ENCODE peak calls at places on chromosome 20, in seven cellular contexts. V is psoas muscle, L is PC-3, R is left ventricle myocardium inferior, Q is neural progenitor cell, E is endothelial cell, M is esophagus squamous epithelium. H is an unnamed sample.

GRCh38 chr20:2337142-2337541 is 41.3 kb downstream of the TGM3 start:
- DNase-seq in V (no peak), L (no peak), R (no peak), Q (no peak), E (no peak), M (no peak), H (no peak)

GRCh38 chr20:62477669-62478450 is 2.1 kb upstream of the GATA5 start:
- DNase-seq in V (no peak), L (no peak), R (no peak), Q (peak; percentile 74), E (no peak), M (no peak), H (no peak)

GRCh38 chr20:542777-543368 is 717 bp downstream of the CSNK2A1 start:
- DNase-seq in V (no peak), L (no peak), R (no peak), Q (peak; percentile 39), E (no peak), M (no peak), H (no peak)

GRCh38 chr20:32356935-32357868 is 929 bp upstream of the ASXL1 start:
- DNase-seq in V (no peak), L (peak; percentile 46), R (no peak), Q (no peak), E (no peak), M (no peak), H (peak; percentile 45)

GRCh38 chr20:64188682-64189529 is 24.7 kb downstream of the MYT1 start:
- DNase-seq in V (no peak), L (peak; percentile 31), R (no peak), Q (peak; percentile 74), E (peak; percentile 35), M (no peak), H (peak; percentile 21)

GRCh38 chr20:23399568-23400241 is 21.6 kb downstream of the NAPB start:
- DNase-seq in V (no peak), L (peak; percentile 15), R (no peak), Q (no peak), E (no peak), M (no peak), H (no peak)

GRCh38 chr20:24587384-24588046 is 118.1 kb downstream of the SYNDIG1 start:
- DNase-seq in V (no peak), L (no peak), R (no peak), Q (no peak), E (no peak), M (no peak), H (no peak)

GRCh38 chr20:61185841-61186601 is 66.0 kb upstream of the CDH4 start:
- DNase-seq in V (no peak), L (peak; percentile 35), R (no peak), Q (no peak), E (no peak), M (no peak), H (peak; percentile 82)

GRCh38 chr20:24678351-24679106 is 209.1 kb downstream of the SYNDIG1 start:
- DNase-seq in V (no peak), L (no peak), R (no peak), Q (no peak), E (no peak), M (no peak), H (no peak)

GRCh38 chr20:47677314-47678129 is 107.8 kb downstream of the SULF2 start:
- DNase-seq in V (no peak), L (peak; percentile 77), R (peak; percentile 38), Q (peak; percentile 75), E (peak; percentile 74), M (no peak), H (peak; percentile 60)

GRCh38 chr20:60465993-60466682 is 507.9 kb downstream of the CDH26 start:
- DNase-seq in V (no peak), L (no peak), R (no peak), Q (no peak), E (no peak), M (no peak), H (no peak)

GRCh38 chr20:23449400-23449799 is 3.3 kb downstream of the CST11 start:
- DNase-seq in V (no peak), L (no peak), R (no peak), Q (no peak), E (no peak), M (no peak), H (no peak)

GRCh38 chr20:46523696-46524328 is 10.5 kb upstream of the ZNF334 start:
- DNase-seq in V (no peak), L (peak; percentile 32), R (no peak), Q (peak; percentile 62), E (no peak), M (no peak), H (peak; percentile 28)

GRCh38 chr20:41161886-41162285 is 24.5 kb downstream of the PLCG1 start:
- DNase-seq in V (no peak), L (no peak), R (no peak), Q (no peak), E (no peak), M (no peak), H (no peak)

GRCh38 chr20:62951896-62952372 is 575 bp upstream of the SLC17A9 start:
- DNase-seq in V (no peak), L (no peak), R (no peak), Q (no peak), E (no peak), M (no peak), H (no peak)

GRCh38 chr20:53077373-53078205 is 105.4 kb downstream of the TSHZ2 start:
- DNase-seq in V (peak; percentile 32), L (peak; percentile 17), R (no peak), Q (no peak), E (no peak), M (no peak), H (peak; percentile 43)

GRCh38 chr20:642398-643174 is 10.4 kb downstream of the SRXN1 start:
- DNase-seq in V (no peak), L (no peak), R (peak; percentile 49), Q (peak; percentile 67), E (peak; percentile 31), M (no peak), H (no peak)

GRCh38 chr20:46108435-46108841 is 9.7 kb upstream of the CD40 start:
- DNase-seq in V (no peak), L (no peak), R (no peak), Q (no peak), E (no peak), M (no peak), H (no peak)

GRCh38 chr20:20083796-20084195 is 31.5 kb downstream of the CFAP61 start:
- DNase-seq in V (no peak), L (peak; percentile 64), R (no peak), Q (peak; percentile 58), E (no peak), M (no peak), H (peak; percentile 56)

GRCh38 chr20:7879883-7880282 is 60.4 kb downstream of the HAO1 start:
- DNase-seq in V (no peak), L (peak; percentile 90), R (no peak), Q (no peak), E (no peak), M (no peak), H (peak; percentile 14)

GRCh38 chr20:3795511-3796468 is at the start of gene CDC25B:
- DNase-seq in V (peak; percentile 95), L (peak; percentile 96), R (peak; percentile 95), Q (peak; percentile 94), E (peak; percentile 81), M (peak; percentile 75), H (peak; percentile 95)
- TF ChIP-seq CTCF in V (peak; percentile 51), L (peak; percentile 50), R (peak; percentile 63), Q (peak; percentile 48), E (peak; percentile 40), M (peak; percentile 61), H (peak; percentile 45)

GRCh38 chr20:50278684-50279531 is 88.3 kb downstream of the CEBPB start:
- DNase-seq in V (peak; percentile 90), L (no peak), R (peak; percentile 85), Q (no peak), E (no peak), M (no peak), H (peak; percentile 70)
- TF ChIP-seq CTCF in V (peak; percentile 52), L (no peak), R (peak; percentile 56), Q (no peak), E (no peak), M (peak; percentile 53), H (peak; percentile 39)

DNA sequence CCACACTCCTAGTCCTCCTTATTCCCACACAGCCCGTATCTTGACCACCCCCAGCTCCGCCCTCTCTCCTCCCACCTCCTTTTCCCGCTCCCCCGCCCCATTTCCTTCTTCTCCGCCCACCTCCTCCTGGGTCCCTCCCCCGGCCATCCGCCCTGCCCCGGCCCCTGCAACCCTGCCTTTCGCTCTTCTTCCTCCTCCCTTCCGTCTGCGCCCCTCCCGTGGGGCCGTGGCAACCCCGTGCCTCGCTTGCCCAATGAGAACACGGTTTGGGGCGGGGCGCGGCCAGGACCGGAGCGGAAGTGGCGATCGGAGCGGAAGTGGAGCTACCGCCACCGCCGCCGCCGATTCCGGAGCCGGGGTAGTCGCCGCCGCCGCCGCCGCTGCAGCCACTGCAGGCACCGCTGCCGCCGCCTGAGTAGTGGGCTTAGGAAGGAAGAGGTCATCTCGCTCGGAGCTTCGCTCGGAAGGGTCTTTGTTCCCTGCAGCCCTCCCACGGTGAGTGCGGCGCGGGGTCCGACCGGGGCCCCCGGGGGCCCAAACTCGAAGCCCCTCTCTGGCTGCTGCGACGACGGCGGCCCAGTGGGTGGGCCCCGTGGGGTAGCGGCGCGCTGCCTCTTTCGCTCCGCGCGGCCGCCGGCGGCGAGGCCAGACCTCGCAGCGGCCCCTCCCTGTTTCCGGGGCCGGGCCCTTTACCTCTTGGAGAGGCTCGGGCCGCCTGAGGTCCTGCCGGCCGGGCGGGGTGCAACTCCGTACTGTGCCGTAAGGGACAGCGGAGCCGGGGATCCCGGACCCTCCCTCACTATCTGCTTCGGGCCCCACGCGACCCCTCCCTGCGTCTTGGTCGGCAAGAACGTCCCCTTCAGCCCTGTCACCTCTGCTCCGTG is at the start of gene YWHAB:
- DNase-seq in V (peak; percentile 99), L (peak; percentile 99), R (peak; percentile 99), Q (peak; percentile 99), E (peak; percentile 99), M (peak; percentile 94), H (peak; percentile 98)
- TF ChIP-seq CTCF in V (no peak), L (no peak), R (peak; percentile 50), Q (peak; percentile 11), E (no peak), M (peak; percentile 26), H (no peak)

GRCh38 chr20:6626805-6627204 is 140.7 kb upstream of the BMP2 start:
- DNase-seq in V (no peak), L (no peak), R (no peak), Q (peak; percentile 17), E (no peak), M (no peak), H (no peak)
- TF ChIP-seq CTCF in V (no peak), L (peak; percentile 48), R (no peak), Q (peak; percentile 39), E (no peak), M (no peak), H (no peak)

GRCh38 chr20:44597930-44598329 is 15.6 kb downstream of the PKIG start:
- DNase-seq in V (no peak), L (no peak), R (no peak), Q (no peak), E (no peak), M (no peak), H (no peak)

GRCh38 chr20:44600301-44600700 is 17.9 kb downstream of the PKIG start:
- DNase-seq in V (no peak), L (no peak), R (no peak), Q (no peak), E (no peak), M (no peak), H (no peak)

GRCh38 chr20:44599715-44600114 is 17.3 kb downstream of the PKIG start:
- DNase-seq in V (no peak), L (no peak), R (no peak), Q (no peak), E (no peak), M (no peak), H (no peak)

GRCh38 chr20:44597516-44597915 is 15.1 kb downstream of the PKIG start:
- DNase-seq in V (no peak), L (no peak), R (no peak), Q (no peak), E (no peak), M (no peak), H (no peak)

GRCh38 chr20:44598413-44599290 is 16.3 kb downstream of the PKIG start:
- DNase-seq in V (peak; percentile 44), L (peak; percentile 26), R (peak; percentile 63), Q (peak; percentile 34), E (no peak), M (no peak), H (no peak)
- TF ChIP-seq CTCF in V (no peak), L (peak; percentile 33), R (peak; percentile 33), Q (peak; percentile 33), E (peak; percentile 33), M (peak; percentile 7), H (no peak)

H was measured in MCF 10A.